ENCODE peak calls at places on chromosomes 2 and 18, in nine cellular contexts. One of them, this sample, is unnamed.

GRCh38 chr2:130328710-130329109 is 14.0 kb upstream of the IMP4 start:
- DNase-seq in B cell: no peak
- DNase-seq in heart right ventricle: no peak
- DNase-seq in HuH-7: no peak
- DNase-seq in fibroblast of mammary gland: no peak
- DNase-seq in iPS-NIHi11: no peak
- DNase-seq in left ventricle myocardium inferior: no peak
- DNase-seq in stimulated activated CD8-positive, alpha-beta memory T cell treated with anti-CD3 and anti-CD28 coated beads, Interleukin-2, amount 100 ng/mL, for 48 hours: no peak
- DNase-seq in IMR-90: peak; percentile 32
- DNase-seq in this sample: peak; percentile 56

GRCh38 chr2:18829331-18829902 is 240.0 kb upstream of the NT5C1B start:
- DNase-seq in B cell: no peak
- DNase-seq in heart right ventricle: no peak
- DNase-seq in HuH-7: no peak
- DNase-seq in fibroblast of mammary gland: peak; percentile 69
- DNase-seq in iPS-NIHi11: no peak
- DNase-seq in left ventricle myocardium inferior: no peak
- DNase-seq in stimulated activated CD8-positive, alpha-beta memory T cell treated with anti-CD3 and anti-CD28 coated beads, Interleukin-2, amount 100 ng/mL, for 48 hours: no peak
- DNase-seq in IMR-90: peak; percentile 59
- DNase-seq in this sample: peak; percentile 69

GRCh38 chr2:70331012-70331411 is 29.1 kb upstream of the FAM136A start:
- DNase-seq in B cell: no peak
- DNase-seq in heart right ventricle: no peak
- DNase-seq in HuH-7: no peak
- DNase-seq in fibroblast of mammary gland: no peak
- DNase-seq in iPS-NIHi11: no peak
- DNase-seq in left ventricle myocardium inferior: no peak
- DNase-seq in stimulated activated CD8-positive, alpha-beta memory T cell treated with anti-CD3 and anti-CD28 coated beads, Interleukin-2, amount 100 ng/mL, for 48 hours: no peak
- DNase-seq in IMR-90: no peak
- DNase-seq in this sample: no peak

GRCh38 chr2:201149064-201149820 is 33.3 kb downstream of the CFLAR start:
- DNase-seq in B cell: no peak
- DNase-seq in heart right ventricle: no peak
- DNase-seq in HuH-7: peak; percentile 47
- DNase-seq in fibroblast of mammary gland: peak; percentile 93
- DNase-seq in iPS-NIHi11: no peak
- DNase-seq in left ventricle myocardium inferior: no peak
- DNase-seq in stimulated activated CD8-positive, alpha-beta memory T cell treated with anti-CD3 and anti-CD28 coated beads, Interleukin-2, amount 100 ng/mL, for 48 hours: no peak
- DNase-seq in IMR-90: peak; percentile 96
- DNase-seq in this sample: peak; percentile 91

GRCh38 chr2:42910657-42911405 is 118.4 kb upstream of the HAAO start:
- DNase-seq in B cell: no peak
- DNase-seq in heart right ventricle: no peak
- DNase-seq in HuH-7: no peak
- DNase-seq in fibroblast of mammary gland: no peak
- DNase-seq in iPS-NIHi11: no peak
- DNase-seq in left ventricle myocardium inferior: no peak
- DNase-seq in stimulated activated CD8-positive, alpha-beta memory T cell treated with anti-CD3 and anti-CD28 coated beads, Interleukin-2, amount 100 ng/mL, for 48 hours: no peak
- DNase-seq in IMR-90: no peak
- DNase-seq in this sample: no peak

GRCh38 chr2:201854841-201855240 is 48.5 kb downstream of the CDK15 start:
- DNase-seq in B cell: no peak
- DNase-seq in heart right ventricle: no peak
- DNase-seq in HuH-7: no peak
- DNase-seq in fibroblast of mammary gland: peak; percentile 73
- DNase-seq in iPS-NIHi11: no peak
- DNase-seq in left ventricle myocardium inferior: no peak
- DNase-seq in stimulated activated CD8-positive, alpha-beta memory T cell treated with anti-CD3 and anti-CD28 coated beads, Interleukin-2, amount 100 ng/mL, for 48 hours: no peak
- DNase-seq in IMR-90: peak; percentile 83
- DNase-seq in this sample: peak; percentile 60

GRCh38 chr2:230225486-230225885 is at the start of gene SP140:
- DNase-seq in B cell: peak; percentile 52
- DNase-seq in heart right ventricle: peak; percentile 18
- DNase-seq in HuH-7: no peak
- DNase-seq in fibroblast of mammary gland: no peak
- DNase-seq in iPS-NIHi11: no peak
- DNase-seq in left ventricle myocardium inferior: peak; percentile 31
- DNase-seq in stimulated activated CD8-positive, alpha-beta memory T cell treated with anti-CD3 and anti-CD28 coated beads, Interleukin-2, amount 100 ng/mL, for 48 hours: peak; percentile 61
- DNase-seq in IMR-90: no peak
- DNase-seq in this sample: no peak

GRCh38 chr2:7377861-7378569 is 460.8 kb downstream of the RNF144A start:
- DNase-seq in B cell: no peak
- DNase-seq in heart right ventricle: peak; percentile 14
- DNase-seq in HuH-7: peak; percentile 15
- DNase-seq in fibroblast of mammary gland: no peak
- DNase-seq in iPS-NIHi11: peak; percentile 19
- DNase-seq in left ventricle myocardium inferior: no peak
- DNase-seq in stimulated activated CD8-positive, alpha-beta memory T cell treated with anti-CD3 and anti-CD28 coated beads, Interleukin-2, amount 100 ng/mL, for 48 hours: no peak
- DNase-seq in IMR-90: no peak
- DNase-seq in this sample: no peak

GRCh38 chr18:45764000-45764686 is 40.2 kb downstream of the SLC14A1 start:
- DNase-seq in B cell: no peak
- DNase-seq in heart right ventricle: no peak
- DNase-seq in HuH-7: no peak
- DNase-seq in fibroblast of mammary gland: peak; percentile 76
- DNase-seq in iPS-NIHi11: no peak
- DNase-seq in left ventricle myocardium inferior: no peak
- DNase-seq in stimulated activated CD8-positive, alpha-beta memory T cell treated with anti-CD3 and anti-CD28 coated beads, Interleukin-2, amount 100 ng/mL, for 48 hours: no peak
- DNase-seq in IMR-90: peak; percentile 67
- DNase-seq in this sample: peak; percentile 71

GRCh38 chr18:23824235-23824634 is 135.0 kb downstream of the LAMA3 start:
- DNase-seq in B cell: no peak
- DNase-seq in heart right ventricle: no peak
- DNase-seq in HuH-7: no peak
- DNase-seq in fibroblast of mammary gland: peak; percentile 12
- DNase-seq in iPS-NIHi11: no peak
- DNase-seq in left ventricle myocardium inferior: no peak
- DNase-seq in stimulated activated CD8-positive, alpha-beta memory T cell treated with anti-CD3 and anti-CD28 coated beads, Interleukin-2, amount 100 ng/mL, for 48 hours: no peak
- DNase-seq in IMR-90: peak; percentile 16
- DNase-seq in this sample: no peak

GRCh38 chr2:27441226-27441926 is 805 bp upstream of the KRTCAP3 start:
- DNase-seq in B cell: no peak
- DNase-seq in heart right ventricle: no peak
- DNase-seq in HuH-7: no peak
- DNase-seq in fibroblast of mammary gland: no peak
- DNase-seq in iPS-NIHi11: no peak
- DNase-seq in left ventricle myocardium inferior: no peak
- DNase-seq in stimulated activated CD8-positive, alpha-beta memory T cell treated with anti-CD3 and anti-CD28 coated beads, Interleukin-2, amount 100 ng/mL, for 48 hours: no peak
- DNase-seq in IMR-90: no peak
- DNase-seq in this sample: peak; percentile 42

GRCh38 chr2:77797088-77797487 is 274.9 kb upstream of the LRRTM4 start:
- DNase-seq in B cell: no peak
- DNase-seq in heart right ventricle: no peak
- DNase-seq in HuH-7: no peak
- DNase-seq in fibroblast of mammary gland: no peak
- DNase-seq in iPS-NIHi11: peak; percentile 11
- DNase-seq in left ventricle myocardium inferior: no peak
- DNase-seq in stimulated activated CD8-positive, alpha-beta memory T cell treated with anti-CD3 and anti-CD28 coated beads, Interleukin-2, amount 100 ng/mL, for 48 hours: no peak
- DNase-seq in IMR-90: no peak
- DNase-seq in this sample: no peak

GRCh38 chr2:152562208-152562884 is 154.9 kb downstream of the PRPF40A start:
- DNase-seq in B cell: no peak
- DNase-seq in heart right ventricle: no peak
- DNase-seq in HuH-7: no peak
- DNase-seq in fibroblast of mammary gland: no peak
- DNase-seq in iPS-NIHi11: no peak
- DNase-seq in left ventricle myocardium inferior: no peak
- DNase-seq in stimulated activated CD8-positive, alpha-beta memory T cell treated with anti-CD3 and anti-CD28 coated beads, Interleukin-2, amount 100 ng/mL, for 48 hours: no peak
- DNase-seq in IMR-90: no peak
- DNase-seq in this sample: no peak

This sample was measured in foreskin fibroblast.